ENCODE peak calls at places on chromosomes 11 and 22, in five cellular contexts. U is NCI-H1417; K is activated naive CD4-positive, alpha-beta T cell; C is NCI-H1436; F is activated T-cell treated with anti-CD3 and anti-CD28 coated beads, Interleukin-2, amount 50 U/mL, for 48 hours. Q is an unnamed sample.

GRCh38 chr11:123174196-123175183 is 20.6 kb downstream of the CLMP start:
- DNase-seq in U (no peak), K (no peak), C (no peak), F (no peak), Q (no peak)

GRCh38 chr22:49331878-49332277 is 495.8 kb downstream of the BRD1 start:
- DNase-seq in U (no peak), K (no peak), C (no peak), F (no peak), Q (peak; percentile 11)

GRCh38 chr11:71252782-71253730 is 679 bp upstream of the SHANK2 start:
- DNase-seq in U (no peak), K (no peak), C (no peak), F (no peak), Q (no peak)

GRCh38 chr11:129366737-129367597 is 8.7 kb upstream of the BARX2 start:
- DNase-seq in U (no peak), K (no peak), C (no peak), F (no peak), Q (no peak)

GRCh38 chr22:41197808-41198585 is 7.1 kb upstream of the L3MBTL2 start:
- DNase-seq in U (no peak), K (peak; percentile 9), C (peak; percentile 19), F (peak; percentile 67), Q (peak; percentile 66)

GRCh38 chr11:79482800-79483199 is 42.0 kb upstream of the TENM4 start:
- DNase-seq in U (no peak), K (no peak), C (no peak), F (no peak), Q (no peak)

GRCh38 chr11:62145261-62145871 is 21.6 kb downstream of the INCENP start:
- DNase-seq in U (no peak), K (no peak), C (no peak), F (peak; percentile 15), Q (peak; percentile 15)

GRCh38 chr11:26834601-26835000 is 112.7 kb upstream of the SLC5A12 start:
- DNase-seq in U (no peak), K (no peak), C (no peak), F (no peak), Q (no peak)

GRCh38 chr11:76781046-76781801 is 1.9 kb upstream of the TSKU start:
- DNase-seq in U (no peak), K (no peak), C (no peak), F (no peak), Q (no peak)

GRCh38 chr22:17842386-17842785 is 68.1 kb upstream of the BID start:
- DNase-seq in U (no peak), K (peak; percentile 7), C (no peak), F (peak; percentile 26), Q (peak; percentile 63)

GRCh38 chr11:3161720-3162409 is 3.2 kb downstream of the OSBPL5 start:
- DNase-seq in U (no peak), K (no peak), C (no peak), F (no peak), Q (no peak)

GRCh38 chr11:34184505-34185015 is 79.1 kb downstream of the NAT10 start:
- DNase-seq in U (no peak), K (no peak), C (no peak), F (no peak), Q (no peak)

GRCh38 chr22:39384750-39385480 is 14.7 kb upstream of the TAB1 start:
- DNase-seq in U (no peak), K (no peak), C (peak; percentile 11), F (no peak), Q (no peak)

GRCh38 chr22:40043086-40043485 is 48.3 kb downstream of the FAM83F start:
- DNase-seq in U (no peak), K (no peak), C (no peak), F (no peak), Q (peak; percentile 13)

GRCh38 chr11:130178441-130178971 is 18.9 kb downstream of the ST14 start:
- DNase-seq in U (no peak), K (no peak), C (no peak), F (no peak), Q (no peak)